ENCODE peak calls at places on chromosomes 5 and 9, in six cellular contexts. A, B, N, H, K and Y are unnamed samples. For H3K4me1, the result is how much of the 10 kb centered on the place peaks cover.

GRCh38 chr5:149114403-149115312 is 26.6 kb upstream of the ABLIM3 start:
- DNase-seq in B (peak), K (peak), N (peak), A (no peak), H (peak), Y (peak)

GRCh38 chr5:56669534-56670483 is 145.5 kb upstream of the MAP3K1 start:
- DNase-seq in N (peak), H (peak), A (peak), K (peak), B (no peak), Y (peak)

GRCh38 chr5:82168294-82168693 is 109.9 kb downstream of the RPS23 start:
- DNase-seq in A (no peak), K (peak), H (no peak), N (no peak), B (no peak), Y (no peak)

GRCh38 chr5:45252991-45253390 is 443.2 kb downstream of the HCN1 start:
- DNase-seq in N (no peak), A (no peak), B (no peak), H (no peak), K (no peak), Y (no peak)

GRCh38 chr5:125478599-125478998 is 732.2 kb upstream of the ZNF608 start:
- DNase-seq in H (no peak), K (no peak), B (no peak), A (no peak), N (no peak), Y (no peak)

GRCh38 chr9:107693620-107694326 is 204.2 kb upstream of the KLF4 start:
- DNase-seq in H (no peak), N (no peak), B (no peak), A (no peak), K (peak), Y (no peak)

GRCh38 chr9:76161103-76161502 is 233.1 kb downstream of the RFK start:
- DNase-seq in H (no peak), A (no peak), N (no peak), K (peak), B (no peak), Y (no peak)

GRCh38 chr5:952597-953271 is 55.9 kb upstream of the NKD2 start:
- DNase-seq in K (no peak), H (no peak), N (no peak), B (no peak), A (peak), Y (no peak)

GRCh38 chr5:137728048-137728447 is 7.8 kb downstream of the KLHL3 start:
- DNase-seq in A (no peak), B (no peak), K (no peak), H (no peak), N (no peak), Y (no peak)

GRCh38 chr9:111937781-111938426 is 41.3 kb downstream of the UGCG start:
- DNase-seq in B (peak), K (peak), N (peak), A (peak), H (peak), Y (peak)

GRCh38 chr5:97142521-97143254 is at the start of gene LIX1:
- DNase-seq in K (peak), N (no peak), H (no peak), B (peak), A (no peak), Y (peak)

DNA sequence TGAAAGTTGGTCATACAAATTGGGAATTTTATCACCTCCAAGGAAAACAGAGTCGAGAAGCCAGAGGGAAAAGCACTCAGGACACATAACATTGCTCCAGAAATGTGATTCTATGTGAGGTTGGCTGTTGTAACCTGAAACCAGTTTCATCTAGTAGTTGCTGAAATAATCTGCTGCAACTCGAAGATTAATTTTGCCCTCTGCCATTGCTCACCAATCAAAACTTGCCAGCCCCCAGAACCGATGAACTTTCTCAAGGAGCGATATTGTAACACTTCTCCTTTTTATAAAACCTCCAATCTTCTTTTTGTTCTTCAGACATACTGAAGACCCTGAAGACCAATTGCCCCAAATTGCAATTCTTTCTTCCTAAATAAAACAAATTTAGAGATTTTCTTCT is 31.1 kb downstream of the C5orf58 start:
- DNase-seq in N (no peak), H (no peak), B (no peak), A (no peak), K (no peak), Y (no peak)
- H3K27ac ChIP-seq in N (no peak), H (no peak), B (no peak), A (no peak), K (no peak), Y (no peak)

GRCh38 chr5:172178301-172179031 is 9.6 kb downstream of the STK10 start:
- DNase-seq in N (no peak), H (no peak), K (no peak), B (no peak), A (peak), Y (no peak)
- H3K4me1 ChIP-seq in N (under half), H (half or more), K (under half), B (under half), A (under half), Y (under half)

DNA sequence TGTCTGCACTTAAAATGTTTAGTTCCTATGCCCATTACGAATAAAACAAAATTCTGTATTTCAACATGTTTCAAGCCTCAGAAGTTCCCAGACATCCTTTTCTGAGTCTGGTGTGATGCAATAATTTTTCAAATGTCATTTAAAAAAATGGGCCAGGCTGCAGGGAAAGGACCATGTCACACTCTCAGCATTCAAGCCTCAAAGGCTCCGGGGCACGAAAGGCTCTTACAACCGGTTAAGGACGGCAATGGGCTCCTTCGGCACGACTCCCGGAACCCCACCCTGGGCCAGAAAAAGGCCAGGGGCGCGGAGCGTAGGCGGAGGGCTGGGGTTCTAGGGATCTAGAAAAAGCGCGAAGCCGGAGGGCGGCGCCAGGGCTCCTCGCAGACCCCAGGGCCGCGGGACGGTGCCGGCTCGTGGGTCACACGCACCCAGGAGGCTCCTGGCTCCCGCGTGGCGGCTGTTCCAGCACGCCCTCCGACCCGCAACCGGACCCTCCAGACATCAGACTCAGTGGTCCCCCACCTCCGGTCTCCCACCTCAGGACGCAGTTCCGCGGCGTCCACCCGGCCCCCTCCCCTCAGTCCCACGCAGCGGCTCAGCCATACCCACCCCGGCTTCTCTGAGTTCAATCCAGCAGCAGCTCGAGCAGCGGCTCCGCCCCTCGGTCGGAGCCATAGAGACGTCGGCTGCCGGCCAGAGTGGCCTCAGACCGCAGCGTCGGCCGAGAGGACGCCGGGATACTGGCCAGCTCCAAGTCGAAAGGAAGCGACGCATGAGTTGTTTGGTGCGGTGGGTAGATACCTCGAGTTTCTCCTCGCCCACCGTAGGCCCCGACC is at the start of gene TMEM267:
- DNase-seq in A (peak), B (peak), H (peak), K (peak), N (peak), Y (peak)
- TF ChIP-seq POLR2A in A (peak), B (no peak), H (no peak), K (peak), N (peak), Y (peak)

GRCh38 chr9:131097948-131098278 is 1.6 kb downstream of the AIF1L start:
- DNase-seq in K (no peak), H (peak), B (peak), A (no peak), N (no peak), Y (peak)

GRCh38 chr9:131098391-131099087 is 2.2 kb downstream of the AIF1L start:
- DNase-seq in B (no peak), K (no peak), H (peak), N (no peak), A (no peak), Y (peak)

GRCh38 chr9:131101207-131101964 is 5.1 kb downstream of the AIF1L start:
- DNase-seq in A (no peak), N (no peak), H (no peak), B (no peak), K (no peak), Y (peak)

GRCh38 chr9:131099088-131099611 is 2.8 kb downstream of the AIF1L start:
- DNase-seq in K (no peak), B (no peak), A (no peak), H (no peak), N (no peak), Y (peak)

GRCh38 chr9:131100445-131100844 is 4.1 kb downstream of the AIF1L start:
- DNase-seq in A (no peak), B (peak), N (no peak), H (no peak), K (no peak), Y (peak)
- H3K27ac ChIP-seq in A (peak), B (no peak), N (no peak), H (no peak), K (no peak), Y (peak)

GRCh38 chr9:127444283-127444920 is 6.8 kb downstream of the RPL12 start:
- DNase-seq in H (no peak), N (no peak), A (no peak), B (no peak), K (no peak), Y (no peak)
- H3K4me1 ChIP-seq in H (under half), N (under half), A (under half), B (under half), K (under half), Y (under half)